ENCODE peak calls at places on chromosomes 4 and X, in five cellular contexts. One of them, this sample, is unnamed.

GRCh38 chrX:153848325-153848724 is 18.0 kb upstream of the PDZD4 start:
- DNase-seq in H9: peak; percentile 62
- DNase-seq in AG09319: no peak
- DNase-seq in coronary artery: no peak
- DNase-seq in AG09309: no peak
- DNase-seq in this sample: no peak

GRCh38 chrX:18701621-18702361 is 5.7 kb upstream of the PPEF1 start:
- DNase-seq in H9: no peak
- DNase-seq in AG09319: no peak
- DNase-seq in coronary artery: no peak
- DNase-seq in AG09309: no peak
- DNase-seq in this sample: no peak

GRCh38 chr4:86497980-86498379 is 96.1 kb upstream of the PTPN13 start:
- DNase-seq in H9: no peak
- DNase-seq in AG09319: no peak
- DNase-seq in coronary artery: no peak
- DNase-seq in AG09309: no peak
- DNase-seq in this sample: no peak

GRCh38 chrX:134929813-134930212 is 61.0 kb upstream of the SMIM10 start:
- DNase-seq in H9: no peak
- DNase-seq in AG09319: no peak
- DNase-seq in coronary artery: no peak
- DNase-seq in AG09309: no peak
- DNase-seq in this sample: no peak

GRCh38 chr4:72326692-72327632 is 242.1 kb downstream of the ADAMTS3 start:
- DNase-seq in H9: no peak
- DNase-seq in AG09319: no peak
- DNase-seq in coronary artery: no peak
- DNase-seq in AG09309: no peak
- DNase-seq in this sample: no peak

GRCh38 chr4:125316781-125317525 is 2.2 kb downstream of the FAT4 start:
- DNase-seq in H9: peak; percentile 64
- DNase-seq in AG09319: no peak
- DNase-seq in coronary artery: peak; percentile 79
- DNase-seq in AG09309: no peak
- DNase-seq in this sample: no peak

GRCh38 chr4:26447378-26447777 is 42.9 kb downstream of the CCKAR start:
- DNase-seq in H9: no peak
- DNase-seq in AG09319: no peak
- DNase-seq in coronary artery: no peak
- DNase-seq in AG09309: no peak
- DNase-seq in this sample: no peak

GRCh38 chr4:53240573-53240972 is 125.3 kb downstream of the SCFD2 start:
- DNase-seq in H9: no peak
- DNase-seq in AG09319: no peak
- DNase-seq in coronary artery: no peak
- DNase-seq in AG09309: no peak
- DNase-seq in this sample: no peak

GRCh38 chr4:139795476-139795875 is 129.9 kb downstream of the MGST2 start:
- DNase-seq in H9: no peak
- DNase-seq in AG09319: no peak
- DNase-seq in coronary artery: no peak
- DNase-seq in AG09309: no peak
- DNase-seq in this sample: no peak

GRCh38 chr4:126526335-126526734 is 1106.4 kb upstream of the INTU start:
- DNase-seq in H9: no peak
- DNase-seq in AG09319: no peak
- DNase-seq in coronary artery: no peak
- DNase-seq in AG09309: no peak
- DNase-seq in this sample: no peak

GRCh38 chr4:53505947-53506346 is 85.3 kb downstream of the LNX1 start:
- DNase-seq in H9: no peak
- DNase-seq in AG09319: no peak
- DNase-seq in coronary artery: no peak
- DNase-seq in AG09309: no peak
- DNase-seq in this sample: no peak

GRCh38 chrX:102155806-102156179 is at the start of gene BEX5:
- DNase-seq in H9: peak; percentile 87
- DNase-seq in AG09319: no peak
- DNase-seq in coronary artery: peak; percentile 74
- DNase-seq in AG09309: no peak
- DNase-seq in this sample: no peak

GRCh38 chrX:102154900-102155805 is 624 bp downstream of the BEX5 start:
- DNase-seq in H9: peak; percentile 26
- DNase-seq in AG09319: no peak
- DNase-seq in coronary artery: no peak
- DNase-seq in AG09309: no peak
- DNase-seq in this sample: no peak

GRCh38 chrX:102154218-102154860 is 1.4 kb downstream of the BEX5 start:
- DNase-seq in H9: peak; percentile 43
- DNase-seq in AG09319: no peak
- DNase-seq in coronary artery: no peak
- DNase-seq in AG09309: no peak
- DNase-seq in this sample: no peak
- TF ChIP-seq CTCF in H9: peak; percentile 68
- TF ChIP-seq CTCF in AG09319: no peak
- TF ChIP-seq CTCF in coronary artery: no peak
- TF ChIP-seq CTCF in AG09309: peak; percentile 15
- TF ChIP-seq CTCF in this sample: no peak

GRCh38 chr4:7850489-7850888 is 89.2 kb downstream of the AFAP1 start:
- DNase-seq in H9: no peak
- DNase-seq in AG09319: no peak
- DNase-seq in coronary artery: no peak
- DNase-seq in AG09309: no peak
- DNase-seq in this sample: no peak
- TF ChIP-seq CTCF in H9: peak; percentile 58
- TF ChIP-seq CTCF in AG09319: no peak
- TF ChIP-seq CTCF in coronary artery: no peak
- TF ChIP-seq CTCF in AG09309: peak; percentile 2
- TF ChIP-seq CTCF in this sample: peak; percentile 7

GRCh38 chrX:97609357-97609756 is 725.6 kb downstream of the RPA4 start:
- DNase-seq in H9: no peak
- DNase-seq in AG09319: no peak
- DNase-seq in coronary artery: no peak
- DNase-seq in AG09309: no peak
- DNase-seq in this sample: no peak

GRCh38 chrX:97605271-97605670 is 721.6 kb downstream of the RPA4 start:
- DNase-seq in H9: no peak
- DNase-seq in AG09319: no peak
- DNase-seq in coronary artery: no peak
- DNase-seq in AG09309: no peak
- DNase-seq in this sample: no peak

DNA sequence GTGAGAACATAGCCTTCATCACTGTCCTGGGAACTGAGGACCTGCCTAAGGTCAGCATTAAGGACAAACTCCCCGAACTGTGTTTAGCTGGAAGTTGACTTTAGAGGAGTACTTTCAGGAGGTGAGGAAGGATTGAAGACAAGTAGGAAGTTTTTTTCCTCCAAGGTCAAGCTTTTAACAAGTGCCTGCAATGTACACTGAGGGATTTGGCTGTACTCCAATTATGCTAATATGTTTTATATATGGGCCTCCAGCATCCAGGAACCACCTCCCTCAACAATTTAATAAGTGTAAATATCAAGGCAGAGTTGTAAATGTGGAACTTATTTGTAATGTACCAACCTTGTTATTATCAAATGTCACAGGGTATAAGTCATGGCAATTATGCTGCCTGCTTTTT is 726.2 kb downstream of the RPA4 start:
- DNase-seq in H9: no peak
- DNase-seq in AG09319: no peak
- DNase-seq in coronary artery: no peak
- DNase-seq in AG09309: no peak
- DNase-seq in this sample: no peak
- TF ChIP-seq CTCF in H9: no peak
- TF ChIP-seq CTCF in AG09319: no peak
- TF ChIP-seq CTCF in coronary artery: no peak
- TF ChIP-seq CTCF in AG09309: no peak
- TF ChIP-seq CTCF in this sample: no peak

DNA sequence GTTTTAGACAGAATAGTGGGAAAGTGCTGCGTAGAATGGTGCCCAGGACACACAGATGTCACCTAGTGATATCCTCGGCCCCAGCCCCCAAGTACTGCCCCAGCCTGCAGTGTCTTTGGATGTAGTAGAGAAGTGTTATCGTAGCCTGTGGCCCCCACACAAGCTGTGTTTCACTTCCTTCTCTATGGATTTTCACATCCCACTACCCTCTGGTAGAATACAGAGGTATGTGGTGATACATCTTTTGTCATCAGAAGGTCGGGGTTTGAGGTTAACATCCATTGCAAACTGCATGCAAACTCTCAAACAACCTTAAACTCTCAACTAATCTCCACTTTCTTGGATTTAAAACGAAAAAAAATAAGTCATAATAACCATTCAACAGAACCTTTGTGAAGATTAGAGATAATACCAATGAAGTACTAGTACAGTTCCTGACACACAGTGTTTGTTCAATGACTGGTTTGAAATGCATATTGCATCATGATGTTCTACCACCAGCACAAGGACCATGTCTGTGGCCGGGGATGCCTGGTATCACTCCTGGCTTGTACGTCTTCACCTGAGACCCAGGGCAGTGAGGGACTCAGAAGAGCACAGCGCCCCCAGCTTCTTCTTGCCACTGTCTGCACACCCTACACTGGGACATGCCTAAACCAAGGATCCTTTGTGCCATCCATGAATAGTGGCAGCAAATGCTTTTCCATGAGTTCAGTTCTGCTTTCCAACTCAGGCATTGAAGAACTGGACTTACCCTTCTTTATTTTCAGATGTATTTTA is 267.3 kb downstream of the DCTD start:
- DNase-seq in H9: peak; percentile 34
- DNase-seq in AG09319: no peak
- DNase-seq in coronary artery: no peak
- DNase-seq in AG09309: no peak
- DNase-seq in this sample: no peak
- TF ChIP-seq CTCF in H9: peak; percentile 34
- TF ChIP-seq CTCF in AG09319: no peak
- TF ChIP-seq CTCF in coronary artery: no peak
- TF ChIP-seq CTCF in AG09309: no peak
- TF ChIP-seq CTCF in this sample: no peak